ENCODE peak calls at places on chromosomes 12 and 14, in four cellular contexts. One of them, this sample, is unnamed.

GRCh38 chr12:93297032-93297431 is 80.7 kb upstream of the NUDT4 start:
- DNase-seq in neural progenitor cell: no peak
- DNase-seq in tibial artery: no peak
- DNase-seq in heart left ventricle: no peak
- DNase-seq in this sample: no peak

GRCh38 chr12:76916170-76916540 is 37.3 kb upstream of the CSRP2 start:
- DNase-seq in neural progenitor cell: no peak
- DNase-seq in tibial artery: no peak
- DNase-seq in heart left ventricle: no peak
- DNase-seq in this sample: no peak

GRCh38 chr14:30444451-30444850 is 114.5 kb upstream of the G2E3 start:
- DNase-seq in neural progenitor cell: no peak
- DNase-seq in tibial artery: no peak
- DNase-seq in heart left ventricle: no peak
- DNase-seq in this sample: no peak

GRCh38 chr12:50699940-50700339 is 64.0 kb upstream of the ATF1 start:
- DNase-seq in neural progenitor cell: no peak
- DNase-seq in tibial artery: no peak
- DNase-seq in heart left ventricle: no peak
- DNase-seq in this sample: no peak

GRCh38 chr12:4089147-4089606 is 184.4 kb upstream of the CCND2 start:
- DNase-seq in neural progenitor cell: no peak
- DNase-seq in tibial artery: no peak
- DNase-seq in heart left ventricle: no peak
- DNase-seq in this sample: no peak

GRCh38 chr12:57227315-57228115 is 2.0 kb upstream of the SHMT2 start:
- DNase-seq in neural progenitor cell: no peak
- DNase-seq in tibial artery: no peak
- DNase-seq in heart left ventricle: no peak
- DNase-seq in this sample: no peak

GRCh38 chr12:52175411-52176350 is 16.1 kb downstream of the KRT80 start:
- DNase-seq in neural progenitor cell: peak
- DNase-seq in tibial artery: no peak
- DNase-seq in heart left ventricle: no peak
- DNase-seq in this sample: no peak

GRCh38 chr12:104672501-104673265 is 215.9 kb downstream of the CHST11 start:
- DNase-seq in neural progenitor cell: no peak
- DNase-seq in tibial artery: peak
- DNase-seq in heart left ventricle: peak
- DNase-seq in this sample: peak

GRCh38 chr14:54852215-54852614 is 50.4 kb downstream of the GCH1 start:
- DNase-seq in neural progenitor cell: no peak
- DNase-seq in tibial artery: no peak
- DNase-seq in heart left ventricle: no peak
- DNase-seq in this sample: no peak

GRCh38 chr12:131869871-131870418 is 24.5 kb upstream of the ULK1 start:
- DNase-seq in neural progenitor cell: no peak
- DNase-seq in tibial artery: no peak
- DNase-seq in heart left ventricle: no peak
- DNase-seq in this sample: no peak

GRCh38 chr12:95445884-95446482 is 28.0 kb upstream of the METAP2 start:
- DNase-seq in neural progenitor cell: no peak
- DNase-seq in tibial artery: no peak
- DNase-seq in heart left ventricle: no peak
- DNase-seq in this sample: no peak

GRCh38 chr12:95443458-95443857 is 30.5 kb upstream of the METAP2 start:
- DNase-seq in neural progenitor cell: peak
- DNase-seq in tibial artery: no peak
- DNase-seq in heart left ventricle: no peak
- DNase-seq in this sample: no peak

DNA sequence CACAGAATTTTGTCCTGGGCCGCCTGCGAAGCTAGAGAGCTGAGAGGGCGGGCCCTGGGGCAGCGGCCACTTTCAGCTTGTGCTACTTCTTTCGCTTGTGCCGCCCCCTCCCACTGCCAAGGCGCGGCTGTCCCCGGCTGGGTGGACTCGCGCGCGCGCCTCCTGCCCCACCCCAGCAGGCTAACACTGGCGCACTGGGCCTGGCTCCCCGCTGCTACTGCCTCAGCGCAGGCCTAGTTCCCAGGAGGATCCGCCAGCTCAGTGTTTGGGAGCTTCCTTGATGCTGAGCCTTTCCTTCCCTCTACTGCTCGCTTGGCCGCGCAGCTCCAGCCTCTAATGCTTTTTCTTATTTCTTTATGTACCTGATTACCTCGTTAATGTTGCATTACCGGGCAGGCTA is 27.4 kb upstream of the METAP2 start:
- DNase-seq in neural progenitor cell: peak
- DNase-seq in tibial artery: peak
- DNase-seq in heart left ventricle: peak
- DNase-seq in this sample: peak
- H3K4me3 ChIP-seq in neural progenitor cell: peak
- H3K4me3 ChIP-seq in tibial artery: no peak
- H3K4me3 ChIP-seq in heart left ventricle: peak
- H3K4me3 ChIP-seq in this sample: peak

GRCh38 chr12:38490941-38491340 is 174.4 kb downstream of the ALG10B start:
- DNase-seq in neural progenitor cell: no peak
- DNase-seq in tibial artery: no peak
- DNase-seq in heart left ventricle: no peak
- DNase-seq in this sample: no peak
- H3K27ac ChIP-seq in neural progenitor cell: no peak
- H3K27ac ChIP-seq in tibial artery: no peak
- H3K27ac ChIP-seq in heart left ventricle: no peak
- H3K27ac ChIP-seq in this sample: no peak

DNA sequence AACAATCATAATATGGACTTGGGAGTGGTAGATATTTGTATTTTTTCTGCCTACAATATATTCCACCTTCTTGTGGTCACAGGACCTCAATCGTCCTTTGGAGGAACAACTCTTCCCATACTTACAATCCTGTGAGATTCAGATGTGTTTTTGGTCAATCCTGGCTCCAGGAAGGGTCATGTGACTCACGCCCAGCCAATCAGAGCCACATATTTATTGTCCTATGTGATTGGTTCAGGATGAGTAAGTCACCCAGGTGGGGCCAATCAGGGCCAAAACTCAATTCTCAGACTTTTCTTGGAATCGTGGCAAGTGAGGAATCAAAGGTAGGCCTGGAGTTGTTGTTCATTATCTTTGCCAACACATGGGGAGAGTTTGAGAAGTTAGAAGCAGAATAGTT is 264.9 kb downstream of the SUDS3 start:
- DNase-seq in neural progenitor cell: no peak
- DNase-seq in tibial artery: no peak
- DNase-seq in heart left ventricle: no peak
- DNase-seq in this sample: no peak
- TF ChIP-seq CTCF in neural progenitor cell: no peak
- TF ChIP-seq CTCF in tibial artery: no peak
- TF ChIP-seq CTCF in heart left ventricle: no peak
- TF ChIP-seq CTCF in this sample: no peak

GRCh38 chr12:31387011-31387410 is 61.1 kb upstream of the SINHCAF start:
- DNase-seq in neural progenitor cell: no peak
- DNase-seq in tibial artery: no peak
- DNase-seq in heart left ventricle: no peak
- DNase-seq in this sample: no peak
- H3K4me3 ChIP-seq in neural progenitor cell: peak
- H3K4me3 ChIP-seq in tibial artery: no peak
- H3K4me3 ChIP-seq in heart left ventricle: no peak
- H3K4me3 ChIP-seq in this sample: no peak

GRCh38 chr14:58077621-58078020 is 74.4 kb downstream of the ARMH4 start:
- DNase-seq in neural progenitor cell: no peak
- DNase-seq in tibial artery: no peak
- DNase-seq in heart left ventricle: no peak
- DNase-seq in this sample: no peak
- H3K27ac ChIP-seq in neural progenitor cell: no peak
- H3K27ac ChIP-seq in tibial artery: peak
- H3K27ac ChIP-seq in heart left ventricle: no peak
- H3K27ac ChIP-seq in this sample: peak

DNA sequence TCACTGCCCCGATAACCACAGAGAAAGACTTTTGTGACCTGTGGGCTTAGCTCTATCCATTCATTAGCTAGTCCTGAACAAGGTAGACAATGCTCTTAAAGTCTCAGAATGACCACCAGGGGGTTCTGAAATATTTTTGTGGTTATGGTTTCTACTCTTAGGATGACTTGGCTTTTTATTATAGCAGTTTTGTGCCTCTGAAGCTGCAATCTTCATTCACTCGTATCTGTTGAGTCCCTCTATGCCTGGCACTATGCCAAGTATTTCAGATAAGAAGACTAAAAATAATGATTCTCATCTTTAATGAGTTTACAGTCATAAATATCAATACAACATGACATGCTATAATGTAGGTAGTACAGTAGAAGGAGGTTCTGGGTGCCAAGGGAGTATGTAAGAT is 130.8 kb upstream of the TRHDE start:
- DNase-seq in neural progenitor cell: no peak
- DNase-seq in tibial artery: no peak
- DNase-seq in heart left ventricle: no peak
- DNase-seq in this sample: no peak
- TF ChIP-seq CTCF in neural progenitor cell: peak
- TF ChIP-seq CTCF in tibial artery: no peak
- TF ChIP-seq CTCF in heart left ventricle: no peak
- TF ChIP-seq CTCF in this sample: no peak

DNA sequence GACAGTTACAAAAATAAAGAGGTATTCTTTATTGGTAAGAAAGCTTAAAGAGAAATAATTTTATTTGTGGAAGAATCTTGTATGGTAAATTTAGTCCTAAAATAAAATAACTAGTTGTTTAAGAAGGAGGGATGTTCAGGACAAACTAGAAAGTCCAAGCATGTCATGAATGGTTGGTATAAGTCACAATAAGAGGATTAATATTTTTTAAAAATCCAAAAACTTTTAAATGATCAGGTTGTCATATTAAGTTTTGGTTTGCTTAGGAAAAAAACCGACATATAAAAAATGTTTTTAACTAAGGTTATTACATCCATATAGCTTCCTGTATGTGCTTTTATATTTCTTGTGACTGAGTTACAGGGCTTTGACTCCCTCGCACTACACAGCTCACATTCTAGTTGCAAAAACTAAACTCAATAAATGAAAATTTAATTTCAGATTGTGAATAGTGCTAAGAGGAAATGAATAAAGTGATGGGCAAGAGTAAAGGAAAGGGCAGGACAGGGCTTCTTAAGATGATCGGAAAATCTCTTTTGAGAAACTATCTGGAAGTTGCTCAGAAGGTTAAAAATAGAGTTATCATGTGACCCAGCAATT is 80.7 kb upstream of the METAP2 start:
- DNase-seq in neural progenitor cell: no peak
- DNase-seq in tibial artery: no peak
- DNase-seq in heart left ventricle: no peak
- DNase-seq in this sample: no peak
- H3K4me3 ChIP-seq in neural progenitor cell: no peak
- H3K4me3 ChIP-seq in tibial artery: no peak
- H3K4me3 ChIP-seq in heart left ventricle: no peak
- H3K4me3 ChIP-seq in this sample: no peak

GRCh38 chr12:124424516-124424905 is 129.6 kb downstream of the RFLNA start:
- DNase-seq in neural progenitor cell: no peak
- DNase-seq in tibial artery: no peak
- DNase-seq in heart left ventricle: no peak
- DNase-seq in this sample: no peak
- H3K27ac ChIP-seq in neural progenitor cell: no peak
- H3K27ac ChIP-seq in tibial artery: peak
- H3K27ac ChIP-seq in heart left ventricle: peak
- H3K27ac ChIP-seq in this sample: peak